ENCODE peak calls at places on chromosomes 1 and 21, in eight cellular contexts. Q is A673, O is omental fat pad, A is suprapubic skin, U is esophagus squamous epithelium, S is heart left ventricle, V is progenitor cell of endocrine pancreas, I is Calu3. R is an unnamed sample.

GRCh38 chr1:33429846-33430750 is 797 bp downstream of the PHC2 start:
- DNase-seq in Q (no peak), O (no peak), A (no peak), U (no peak), S (peak), V (peak), I (peak), R (peak)

GRCh38 chr1:38740543-38740942 is 119.0 kb downstream of the RRAGC start:
- DNase-seq in Q (no peak), O (no peak), A (no peak), U (no peak), S (no peak), V (no peak), I (no peak), R (no peak)

GRCh38 chr1:6092211-6092610 is 46.5 kb downstream of the KCNAB2 start:
- DNase-seq in Q (no peak), O (no peak), A (no peak), U (no peak), S (no peak), V (no peak), I (no peak), R (no peak)

GRCh38 chr1:9121891-9122409 is 7.0 kb downstream of the GPR157 start:
- DNase-seq in Q (no peak), O (no peak), A (no peak), U (no peak), S (no peak), V (no peak), I (no peak), R (no peak)

GRCh38 chr1:3003941-3004270 is 17.4 kb upstream of the ACTRT2 start:
- DNase-seq in Q (no peak), O (no peak), A (peak), U (no peak), S (no peak), V (no peak), I (no peak), R (no peak)

GRCh38 chr1:41479000-41479807 is 5.3 kb downstream of the EDN2 start:
- DNase-seq in Q (no peak), O (no peak), A (no peak), U (no peak), S (peak), V (no peak), I (no peak), R (no peak)

GRCh38 chr1:238530209-238530851 is 639.6 kb upstream of the ZP4 start:
- DNase-seq in Q (no peak), O (no peak), A (no peak), U (no peak), S (no peak), V (no peak), I (no peak), R (no peak)

GRCh38 chr1:199302554-199302953 is 663.7 kb downstream of the PTPRC start:
- DNase-seq in Q (peak), O (no peak), A (no peak), U (no peak), S (no peak), V (no peak), I (no peak), R (no peak)

GRCh38 chr1:119080586-119080985 is 59.9 kb downstream of the WARS2 start:
- DNase-seq in Q (no peak), O (no peak), A (no peak), U (no peak), S (no peak), V (no peak), I (peak), R (no peak)

GRCh38 chr1:12387641-12388040 is 157.8 kb downstream of the VPS13D start:
- DNase-seq in Q (no peak), O (no peak), A (no peak), U (no peak), S (no peak), V (no peak), I (no peak), R (no peak)

GRCh38 chr21:38660333-38661295 is 145.1 kb upstream of the ETS2 start:
- DNase-seq in Q (peak), O (no peak), A (no peak), U (no peak), S (peak), V (no peak), I (no peak), R (peak)

GRCh38 chr1:219792337-219793021 is 135.9 kb downstream of the SLC30A10 start:
- DNase-seq in Q (no peak), O (no peak), A (no peak), U (no peak), S (no peak), V (no peak), I (no peak), R (no peak)

GRCh38 chr1:209597496-209597895 is 14.0 kb downstream of the CAMK1G start:
- DNase-seq in Q (peak), O (no peak), A (no peak), U (no peak), S (no peak), V (no peak), I (no peak), R (no peak)

GRCh38 chr21:42221581-42222345 is 2.8 kb downstream of the ABCG1 start:
- DNase-seq in Q (no peak), O (no peak), A (peak), U (no peak), S (peak), V (no peak), I (no peak), R (peak)

GRCh38 chr1:116290085-116290670 is 82.9 kb upstream of the ATP1A1 start:
- DNase-seq in Q (no peak), O (no peak), A (no peak), U (no peak), S (no peak), V (no peak), I (no peak), R (no peak)

GRCh38 chr1:197178998-197179397 is 32.5 kb upstream of the ASPM start:
- DNase-seq in Q (peak), O (no peak), A (no peak), U (no peak), S (no peak), V (no peak), I (no peak), R (no peak)

GRCh38 chr1:61498342-61498741 is 226.6 kb downstream of the TM2D1 start:
- DNase-seq in Q (no peak), O (no peak), A (no peak), U (no peak), S (no peak), V (no peak), I (no peak), R (no peak)

GRCh38 chr1:4564083-4564482 is 90.3 kb upstream of the AJAP1 start:
- DNase-seq in Q (no peak), O (no peak), A (no peak), U (no peak), S (no peak), V (no peak), I (no peak), R (no peak)

GRCh38 chr1:64896546-64896945 is 69.8 kb downstream of the JAK1 start:
- DNase-seq in Q (no peak), O (no peak), A (no peak), U (no peak), S (no peak), V (no peak), I (no peak), R (no peak)

GRCh38 chr1:184648856-184649201 is 105.8 kb downstream of the EDEM3 start:
- DNase-seq in Q (no peak), O (no peak), A (no peak), U (no peak), S (no peak), V (no peak), I (no peak), R (no peak)

GRCh38 chr1:100736766-100737165 is 17.2 kb downstream of the VCAM1 start:
- DNase-seq in Q (no peak), O (no peak), A (no peak), U (no peak), S (no peak), V (no peak), I (no peak), R (no peak)

GRCh38 chr1:152886758-152887409 is 8.8 kb downstream of the SMCP start:
- DNase-seq in Q (no peak), O (no peak), A (no peak), U (no peak), S (no peak), V (no peak), I (no peak), R (no peak)

GRCh38 chr1:219347843-219348475 is 174.3 kb downstream of the LYPLAL1 start:
- DNase-seq in Q (no peak), O (no peak), A (peak), U (no peak), S (peak), V (no peak), I (no peak), R (no peak)

GRCh38 chr1:230143534-230143933 is 76.5 kb downstream of the GALNT2 start:
- DNase-seq in Q (no peak), O (no peak), A (no peak), U (no peak), S (no peak), V (no peak), I (no peak), R (no peak)

GRCh38 chr21:42878678-42878992 is 704 bp downstream of the WDR4 start:
- DNase-seq in Q (no peak), O (no peak), A (no peak), U (no peak), S (no peak), V (no peak), I (no peak), R (no peak)

GRCh38 chr1:82515650-82516049 is 714.9 kb downstream of the ADGRL2 start:
- DNase-seq in Q (no peak), O (no peak), A (no peak), U (no peak), S (no peak), V (no peak), I (no peak), R (no peak)

GRCh38 chr1:82517586-82517985 is 716.9 kb downstream of the ADGRL2 start:
- DNase-seq in Q (no peak), O (no peak), A (no peak), U (no peak), S (peak), V (no peak), I (no peak), R (peak)
- TF ChIP-seq CTCF in Q (no peak), O (no peak), A (no peak), U (no peak), S (no peak), V (no peak), I (no peak), R (no peak)

GRCh38 chr1:234216116-234216703 is 157.0 kb upstream of the COA6 start:
- DNase-seq in Q (no peak), O (no peak), A (no peak), U (no peak), S (no peak), V (no peak), I (no peak), R (no peak)

GRCh38 chr1:234214911-234215892 is 158.1 kb upstream of the COA6 start:
- DNase-seq in Q (no peak), O (no peak), A (no peak), U (no peak), S (no peak), V (no peak), I (peak), R (no peak)

GRCh38 chr1:234214129-234214910 is 158.9 kb upstream of the COA6 start:
- DNase-seq in Q (peak), O (no peak), A (no peak), U (no peak), S (peak), V (peak), I (peak), R (peak)

GRCh38 chr1:234213576-234214128 is 159.6 kb upstream of the COA6 start:
- DNase-seq in Q (no peak), O (no peak), A (no peak), U (no peak), S (no peak), V (no peak), I (no peak), R (no peak)

GRCh38 chr1:234212764-234213406 is 160.4 kb upstream of the COA6 start:
- DNase-seq in Q (peak), O (no peak), A (no peak), U (no peak), S (no peak), V (no peak), I (peak), R (peak)
- TF ChIP-seq CTCF in Q (peak), O (no peak), A (no peak), U (peak), S (peak), V (peak), I (no peak), R (no peak)

GRCh38 chr1:53134961-53135734 is 7.3 kb downstream of the SLC1A7 start:
- DNase-seq in Q (no peak), O (peak), A (peak), U (no peak), S (no peak), V (no peak), I (no peak), R (no peak)

GRCh38 chr1:53138991-53139884 is 3.2 kb downstream of the SLC1A7 start:
- DNase-seq in Q (no peak), O (no peak), A (no peak), U (no peak), S (no peak), V (no peak), I (no peak), R (no peak)

GRCh38 chr1:53139911-53140310 is 2.5 kb downstream of the SLC1A7 start:
- DNase-seq in Q (no peak), O (no peak), A (no peak), U (no peak), S (no peak), V (no peak), I (no peak), R (no peak)

GRCh38 chr1:53135735-53136114 is 6.7 kb downstream of the SLC1A7 start:
- DNase-seq in Q (no peak), O (peak), A (peak), U (no peak), S (no peak), V (no peak), I (no peak), R (no peak)

DNA sequence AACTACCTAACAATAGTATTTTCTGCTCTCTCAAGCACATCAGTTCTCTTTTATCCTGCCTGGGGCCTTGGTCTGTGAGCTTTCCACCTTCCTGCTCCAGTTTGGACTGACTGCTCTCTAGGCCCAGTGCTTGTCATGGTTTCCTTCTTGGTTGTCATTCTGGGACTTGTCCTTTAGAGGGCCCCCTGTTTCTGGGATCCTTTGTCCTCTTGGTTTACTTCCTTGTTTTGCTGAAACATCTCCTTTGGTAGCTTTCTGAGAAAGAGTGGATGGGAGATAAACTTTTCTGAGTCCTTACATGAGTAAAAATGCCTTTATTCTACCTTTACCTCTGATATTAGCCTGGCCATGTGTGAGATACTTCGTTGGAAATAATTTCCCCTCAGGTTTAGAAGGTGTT is 4.7 kb downstream of the SLC1A7 start:
- DNase-seq in Q (no peak), O (no peak), A (no peak), U (no peak), S (no peak), V (no peak), I (no peak), R (no peak)
- TF ChIP-seq CTCF in Q (no peak), O (no peak), A (no peak), U (no peak), S (no peak), V (no peak), I (no peak), R (no peak)

DNA sequence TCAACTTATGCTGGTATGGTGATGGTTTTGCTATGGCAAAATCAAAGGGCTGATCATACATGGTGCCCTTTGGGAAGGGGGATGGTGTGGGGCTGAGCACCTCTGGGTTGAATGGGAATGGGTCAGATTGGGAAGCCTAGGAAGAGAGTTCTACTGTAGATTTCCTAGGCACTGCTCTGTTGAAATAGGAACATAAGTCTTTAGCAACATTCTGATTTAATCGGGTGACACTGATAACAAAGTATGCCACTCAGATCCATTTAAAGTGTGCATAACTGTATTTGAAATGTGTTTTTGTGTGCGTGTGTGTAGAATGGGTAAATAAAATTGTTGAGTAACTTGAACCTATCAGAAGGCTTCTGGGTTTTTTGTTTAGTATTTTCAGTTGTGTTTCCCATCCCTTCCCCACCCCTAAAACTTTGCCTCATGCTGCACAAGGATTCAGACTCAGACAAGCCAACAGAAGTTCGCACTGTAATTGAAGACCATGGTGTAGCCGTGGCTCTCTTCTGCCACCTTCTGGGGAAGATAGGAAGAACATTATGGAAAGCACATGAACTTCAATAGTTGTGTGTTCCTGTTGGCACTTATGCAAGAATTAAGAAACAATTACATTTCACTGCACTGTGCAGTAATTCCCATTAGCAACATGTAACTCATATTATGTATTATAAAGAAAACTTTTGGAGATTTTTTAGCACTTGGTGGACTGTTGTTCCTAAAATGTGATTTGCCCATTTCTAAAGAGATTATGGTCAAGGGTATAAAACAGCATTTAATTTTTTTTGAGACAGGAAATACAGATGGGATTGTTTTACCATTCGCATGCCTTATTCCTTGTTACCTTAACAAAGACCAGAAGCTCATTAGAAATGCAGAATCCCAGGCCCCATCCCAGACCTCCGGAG is 10.9 kb upstream of the C4BPB start:
- DNase-seq in Q (peak), O (no peak), A (no peak), U (no peak), S (peak), V (peak), I (peak), R (peak)
- TF ChIP-seq CTCF in Q (peak), O (no peak), A (peak), U (peak), S (peak), V (peak), I (peak), R (peak)

GRCh38 chr1:19648689-19649088 is 4.6 kb downstream of the NBL1 start:
- DNase-seq in Q (no peak), O (no peak), A (no peak), U (no peak), S (no peak), V (no peak), I (no peak), R (no peak)
- TF ChIP-seq CTCF in Q (peak), O (no peak), A (peak), U (peak), S (peak), V (no peak), I (no peak), R (no peak)

GRCh38 chr1:16236091-16236494 is 890 bp downstream of the CPLANE2 start:
- DNase-seq in Q (peak), O (no peak), A (no peak), U (no peak), S (no peak), V (no peak), I (peak), R (no peak)
- TF ChIP-seq CTCF in Q (peak), O (no peak), A (peak), U (peak), S (no peak), V (peak), I (peak), R (peak)

DNA sequence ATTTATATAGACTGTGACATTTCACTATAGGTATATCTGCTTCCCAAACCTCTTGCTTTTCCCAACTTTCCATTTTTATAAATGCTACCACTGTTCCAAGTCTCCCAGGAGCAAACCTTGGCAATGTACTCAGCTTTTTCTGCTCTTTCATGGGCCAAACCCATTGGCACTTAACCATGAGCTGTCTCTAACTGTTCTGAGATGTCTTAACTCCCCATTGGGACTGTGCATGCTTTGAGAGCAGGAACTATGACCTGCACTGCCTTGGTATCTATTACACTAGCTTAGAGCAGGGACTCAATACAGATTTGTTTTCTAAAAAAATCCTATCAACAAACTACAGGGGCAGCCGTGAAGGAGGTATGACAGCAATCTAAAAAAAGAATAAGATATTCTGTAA is 22.5 kb upstream of the KHDRBS1 start:
- DNase-seq in Q (no peak), O (no peak), A (no peak), U (no peak), S (no peak), V (no peak), I (no peak), R (no peak)
- TF ChIP-seq CTCF in Q (no peak), O (no peak), A (no peak), U (no peak), S (no peak), V (no peak), I (no peak), R (no peak)

GRCh38 chr1:83704350-83704749 is 294.6 kb downstream of the TTLL7 start:
- DNase-seq in Q (no peak), O (no peak), A (no peak), U (no peak), S (no peak), V (no peak), I (no peak), R (no peak)
- TF ChIP-seq CTCF in Q (no peak), O (no peak), A (no peak), U (no peak), S (no peak), V (peak), I (no peak), R (no peak)

GRCh38 chr1:110766336-110766647 is 91.6 kb upstream of the KCNA3 start:
- DNase-seq in Q (no peak), O (no peak), A (no peak), U (no peak), S (no peak), V (no peak), I (no peak), R (no peak)
- TF ChIP-seq CTCF in Q (peak), O (no peak), A (no peak), U (no peak), S (peak), V (no peak), I (no peak), R (peak)

DNA sequence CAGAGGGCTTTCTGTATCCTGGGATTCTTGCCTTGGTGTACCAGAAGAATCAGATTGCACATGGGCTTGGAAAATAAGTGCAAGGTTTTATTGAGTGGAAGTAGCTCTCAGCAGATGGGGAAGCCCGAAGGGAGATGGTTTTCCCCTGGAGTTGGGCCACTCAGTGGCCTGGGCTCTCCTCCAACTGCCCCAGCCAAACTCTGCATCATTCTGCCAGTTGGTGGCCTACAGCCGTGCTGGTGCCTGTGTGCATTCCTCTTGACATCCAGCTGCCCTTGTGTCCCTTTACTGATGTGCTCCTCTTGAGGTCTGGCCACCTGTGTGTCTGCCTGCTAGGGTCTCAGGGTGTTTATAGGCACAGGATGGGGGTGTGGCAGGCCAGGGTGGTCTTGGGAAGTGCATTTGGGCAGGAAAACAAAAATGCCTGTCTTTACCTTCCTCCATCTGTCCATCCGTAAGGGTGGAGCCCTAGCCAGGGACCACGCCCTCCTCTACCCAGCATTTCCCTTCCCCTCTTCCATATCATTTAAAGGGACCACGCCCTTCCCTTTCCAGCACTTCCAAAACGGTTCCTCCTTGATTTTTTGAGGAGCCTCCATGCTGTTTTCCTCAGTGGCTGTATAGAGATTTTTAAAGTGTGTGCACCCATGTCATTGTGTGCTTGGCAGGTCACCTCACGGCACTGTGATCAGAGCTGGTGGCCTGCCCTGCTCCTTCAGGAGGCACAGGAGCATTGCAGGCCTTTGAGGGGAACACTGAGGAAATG is 18.9 kb downstream of the SNAP47 start:
- DNase-seq in Q (no peak), O (no peak), A (peak), U (no peak), S (peak), V (no peak), I (no peak), R (no peak)
- TF ChIP-seq CTCF in Q (no peak), O (no peak), A (no peak), U (no peak), S (no peak), V (no peak), I (no peak), R (no peak)